ENCODE peak calls at places on chromosomes 4 and X, in five cellular contexts. H is WTC11, U is A549, W is GM12878, M is endothelial cell of umbilical vein. K is an unnamed sample.

GRCh38 chr4:26544421-26544820 is 39.5 kb upstream of the TBC1D19 start:
- DNase-seq in H (no peak), U (no peak), W (no peak), M (no peak), K (no peak)

GRCh38 chr4:105345838-105346237 is 128.0 kb downstream of the PPA2 start:
- DNase-seq in H (no peak), U (no peak), W (no peak), M (no peak), K (no peak)

GRCh38 chr4:106301393-106302084 is 14.5 kb downstream of the TBCK start:
- DNase-seq in H (no peak), U (no peak), W (no peak), M (peak), K (no peak)

GRCh38 chr4:188942606-188943005 is 803.4 kb downstream of the TRIML1 start:
- DNase-seq in H (no peak), U (no peak), W (no peak), M (no peak), K (no peak)

GRCh38 chr4:92021203-92021602 is 282.6 kb upstream of the GRID2 start:
- DNase-seq in H (no peak), U (no peak), W (no peak), M (no peak), K (no peak)

GRCh38 chrX:76850851-76851250 is 423.3 kb downstream of the MAGEE1 start:
- DNase-seq in H (peak), U (peak), W (no peak), M (no peak), K (no peak)

GRCh38 chr4:118858779-118859178 is 22.9 kb upstream of the SEC24D start:
- DNase-seq in H (no peak), U (no peak), W (no peak), M (no peak), K (no peak)

GRCh38 chr4:144547678-144548298 is 98.2 kb upstream of the HHIP start:
- DNase-seq in H (no peak), U (no peak), W (peak), M (no peak), K (no peak)

GRCh38 chr4:109406337-109406931 is 27.2 kb upstream of the SEC24B start:
- DNase-seq in H (no peak), U (peak), W (no peak), M (peak), K (peak)

GRCh38 chr4:31917334-31917733 is 1197.2 kb downstream of the PCDH7 start:
- DNase-seq in H (no peak), U (no peak), W (no peak), M (no peak), K (no peak)

GRCh38 chrX:70169281-70169680 is 8.0 kb upstream of the DGAT2L6 start:
- DNase-seq in H (no peak), U (no peak), W (no peak), M (no peak), K (no peak)

GRCh38 chr4:53489279-53489889 is 101.9 kb downstream of the LNX1 start:
- DNase-seq in H (no peak), U (peak), W (no peak), M (peak), K (no peak)

GRCh38 chrX:35622601-35623000 is 175.5 kb upstream of the MAGEB16 start:
- DNase-seq in H (no peak), U (peak), W (no peak), M (no peak), K (no peak)

GRCh38 chr4:152478456-152479237 is 57.2 kb downstream of the FBXW7 start:
- DNase-seq in H (no peak), U (no peak), W (no peak), M (no peak), K (no peak)

GRCh38 chrX:18973527-18974192 is 10.3 kb downstream of the PHKA2 start:
- DNase-seq in H (no peak), U (no peak), W (no peak), M (no peak), K (peak)

GRCh38 chrX:3295731-3296130 is 50.7 kb downstream of the MXRA5 start:
- DNase-seq in H (peak), U (peak), W (no peak), M (peak), K (no peak)

GRCh38 chr4:156764145-156764544 is 207.5 kb downstream of the PDGFC start:
- DNase-seq in H (no peak), U (no peak), W (no peak), M (no peak), K (no peak)

GRCh38 chr4:21768349-21769310 is 179.9 kb downstream of the KCNIP4 start:
- DNase-seq in H (no peak), U (peak), W (no peak), M (peak), K (peak)

GRCh38 chr4:177229331-177229730 is 80.3 kb upstream of the NEIL3 start:
- DNase-seq in H (no peak), U (no peak), W (no peak), M (peak), K (no peak)

GRCh38 chr4:13547563-13548041 is 3.3 kb upstream of the NKX3-2 start:
- DNase-seq in H (peak), U (no peak), W (no peak), M (no peak), K (no peak)
- TF ChIP-seq MAX in H (no peak), U (no peak), W (no peak), M (no peak), K (no peak)

GRCh38 chr4:147354271-147354670 is 126.6 kb upstream of the EDNRA start:
- DNase-seq in H (no peak), U (no peak), W (no peak), M (no peak), K (no peak)

GRCh38 chr4:147354994-147355393 is 125.9 kb upstream of the EDNRA start:
- DNase-seq in H (no peak), U (no peak), W (no peak), M (no peak), K (no peak)

GRCh38 chr4:147351083-147351787 is 129.7 kb upstream of the EDNRA start:
- DNase-seq in H (no peak), U (no peak), W (no peak), M (no peak), K (no peak)

GRCh38 chr4:147360301-147360700 is 120.6 kb upstream of the EDNRA start:
- DNase-seq in H (no peak), U (no peak), W (no peak), M (no peak), K (no peak)

DNA sequence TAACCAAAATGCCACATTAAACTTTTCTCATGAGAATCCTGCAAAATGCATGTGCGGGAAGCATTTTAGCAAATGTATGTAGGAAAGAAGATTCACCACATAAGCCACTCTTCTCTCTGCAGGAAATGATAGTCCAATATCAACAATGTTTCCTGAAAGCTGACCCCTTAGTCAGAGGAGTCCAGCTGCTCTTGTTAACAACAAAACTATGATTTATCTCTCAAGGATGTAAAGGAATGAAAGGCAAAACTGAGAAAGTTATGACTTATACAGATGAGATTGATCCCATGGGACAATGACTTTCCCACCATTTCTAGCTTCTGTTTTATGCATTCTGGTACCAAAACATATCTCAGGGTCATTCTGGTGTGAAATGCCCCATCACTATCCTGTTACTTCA is 125.0 kb upstream of the EDNRA start:
- DNase-seq in H (no peak), U (peak), W (no peak), M (peak), K (no peak)
- TF ChIP-seq MAX in H (no peak), U (no peak), W (no peak), M (no peak), K (no peak)

GRCh38 chr4:36255575-36255974 is 11.3 kb upstream of the ARAP2 start:
- DNase-seq in H (no peak), U (no peak), W (peak), M (no peak), K (no peak)
- TF ChIP-seq MAX in H (no peak), U (no peak), W (no peak), M (no peak), K (no peak)

GRCh38 chr4:336099-336892 is 1.3 kb upstream of the ZNF141 start:
- DNase-seq in H (peak), U (no peak), W (no peak), M (no peak), K (no peak)
- TF ChIP-seq MAX in H (peak), U (no peak), W (no peak), M (no peak), K (no peak)

K was measured in HepG2.